ENCODE peak calls at places on chromosomes 4 and X, in five cellular contexts. K is K562, E is ascending aorta, H is AG04450, Y is mucosa of descending colon. V is an unnamed sample.

GRCh38 chrX:43731086-43731485 is 75.0 kb downstream of the MAOA start:
- DNase-seq in K (no peak), E (no peak), H (no peak), Y (no peak), V (no peak)

GRCh38 chr4:125314676-125315570 is at the start of gene FAT4:
- DNase-seq in K (peak; percentile 35), E (peak; percentile 83), H (peak; percentile 97), Y (peak; percentile 86), V (peak; percentile 70)

GRCh38 chr4:54879576-54879975 is 221.8 kb downstream of the KIT start:
- DNase-seq in K (no peak), E (no peak), H (no peak), Y (no peak), V (no peak)

GRCh38 chr4:176303938-176304337 is 15.8 kb upstream of the SPCS3 start:
- DNase-seq in K (no peak), E (no peak), H (no peak), Y (no peak), V (no peak)

GRCh38 chrX:151973851-151974335 is 583 bp downstream of the GABRE start:
- DNase-seq in K (peak; percentile 38), E (no peak), H (no peak), Y (peak; percentile 53), V (no peak)

GRCh38 chr4:105060628-105061027 is 86.0 kb upstream of the TET2 start:
- DNase-seq in K (no peak), E (no peak), H (no peak), Y (no peak), V (no peak)

GRCh38 chrX:94256396-94256795 is 582.4 kb downstream of the FAM133A start:
- DNase-seq in K (no peak), E (no peak), H (no peak), Y (no peak), V (no peak)

GRCh38 chrX:55210931-55211677 is 9.0 kb upstream of the PAGE5 start:
- DNase-seq in K (no peak), E (no peak), H (no peak), Y (no peak), V (no peak)

GRCh38 chrX:120768681-120769080 is 107.0 kb downstream of the CT47B1 start:
- DNase-seq in K (no peak), E (no peak), H (no peak), Y (no peak), V (no peak)

GRCh38 chr4:88006956-88007303 is 505 bp upstream of the PKD2 start:
- DNase-seq in K (no peak), E (no peak), H (no peak), Y (no peak), V (no peak)

GRCh38 chr4:169407217-169407845 is 136.6 kb upstream of the SH3RF1 start:
- DNase-seq in K (no peak), E (no peak), H (no peak), Y (no peak), V (no peak)

GRCh38 chr4:26763649-26764048 is 97.0 kb upstream of the STIM2 start:
- DNase-seq in K (no peak), E (no peak), H (no peak), Y (no peak), V (no peak)

GRCh38 chrX:22950278-22951266 is 49.2 kb upstream of the DDX53 start:
- DNase-seq in K (no peak), E (no peak), H (peak; percentile 57), Y (no peak), V (peak; percentile 54)

GRCh38 chr4:123619895-123620294 is 223.3 kb downstream of the SPRY1 start:
- DNase-seq in K (no peak), E (no peak), H (no peak), Y (no peak), V (no peak)

GRCh38 chr4:8682725-8683124 is 90.2 kb downstream of the CPZ start:
- DNase-seq in K (no peak), E (no peak), H (no peak), Y (no peak), V (no peak)

GRCh38 chr4:148445903-148446261 is 3.7 kb upstream of the NR3C2 start:
- DNase-seq in K (no peak), E (no peak), H (no peak), Y (no peak), V (no peak)

GRCh38 chr4:146814736-146815135 is 130.9 kb downstream of the TTC29 start:
- DNase-seq in K (no peak), E (no peak), H (no peak), Y (no peak), V (no peak)

GRCh38 chrX:46687619-46688018 is 71.3 kb downstream of the SLC9A7 start:
- DNase-seq in K (no peak), E (no peak), H (no peak), Y (no peak), V (no peak)

GRCh38 chr4:168162604-168163003 is 70.3 kb downstream of the ANXA10 start:
- DNase-seq in K (no peak), E (no peak), H (no peak), Y (no peak), V (no peak)

GRCh38 chrX:24657671-24658410 is 10.7 kb upstream of the PCYT1B start:
- DNase-seq in K (no peak), E (no peak), H (no peak), Y (no peak), V (no peak)

GRCh38 chr4:41069268-41069667 is 145.1 kb downstream of the APBB2 start:
- DNase-seq in K (no peak), E (no peak), H (no peak), Y (no peak), V (no peak)

GRCh38 chrX:132071260-132071659 is 48.2 kb downstream of the STK26 start:
- DNase-seq in K (peak; percentile 14), E (no peak), H (no peak), Y (no peak), V (no peak)

GRCh38 chrX:68699960-68700746 is 52.7 kb downstream of the STARD8 start:
- DNase-seq in K (peak; percentile 69), E (no peak), H (no peak), Y (no peak), V (no peak)

GRCh38 chr4:1274871-1275270 is 14.8 kb upstream of the MAEA start:
- DNase-seq in K (no peak), E (no peak), H (no peak), Y (no peak), V (no peak)

GRCh38 chr4:5368426-5368825 is 317.1 kb downstream of the STK32B start:
- DNase-seq in K (no peak), E (no peak), H (no peak), Y (no peak), V (no peak)

GRCh38 chrX:47176101-47176740 is 17.4 kb upstream of the UBA1 start:
- DNase-seq in K (no peak), E (no peak), H (no peak), Y (no peak), V (no peak)

GRCh38 chr4:181756451-181756850 is 486.8 kb upstream of the TENM3 start:
- DNase-seq in K (no peak), E (no peak), H (no peak), Y (no peak), V (no peak)

GRCh38 chr4:1191621-1192020 is 19.2 kb upstream of the SPON2 start:
- DNase-seq in K (no peak), E (no peak), H (no peak), Y (peak; percentile 54), V (no peak)

GRCh38 chrX:39718951-39719350 is 378.8 kb downstream of the BCOR start:
- DNase-seq in K (no peak), E (no peak), H (no peak), Y (no peak), V (no peak)

GRCh38 chr4:186936496-186937375 is 213.1 kb upstream of the FAT1 start:
- DNase-seq in K (no peak), E (no peak), H (no peak), Y (no peak), V (peak; percentile 96)

GRCh38 chr4:7291372-7292135 is 99.2 kb downstream of the SORCS2 start:
- DNase-seq in K (no peak), E (no peak), H (no peak), Y (peak; percentile 53), V (peak; percentile 53)

DNA sequence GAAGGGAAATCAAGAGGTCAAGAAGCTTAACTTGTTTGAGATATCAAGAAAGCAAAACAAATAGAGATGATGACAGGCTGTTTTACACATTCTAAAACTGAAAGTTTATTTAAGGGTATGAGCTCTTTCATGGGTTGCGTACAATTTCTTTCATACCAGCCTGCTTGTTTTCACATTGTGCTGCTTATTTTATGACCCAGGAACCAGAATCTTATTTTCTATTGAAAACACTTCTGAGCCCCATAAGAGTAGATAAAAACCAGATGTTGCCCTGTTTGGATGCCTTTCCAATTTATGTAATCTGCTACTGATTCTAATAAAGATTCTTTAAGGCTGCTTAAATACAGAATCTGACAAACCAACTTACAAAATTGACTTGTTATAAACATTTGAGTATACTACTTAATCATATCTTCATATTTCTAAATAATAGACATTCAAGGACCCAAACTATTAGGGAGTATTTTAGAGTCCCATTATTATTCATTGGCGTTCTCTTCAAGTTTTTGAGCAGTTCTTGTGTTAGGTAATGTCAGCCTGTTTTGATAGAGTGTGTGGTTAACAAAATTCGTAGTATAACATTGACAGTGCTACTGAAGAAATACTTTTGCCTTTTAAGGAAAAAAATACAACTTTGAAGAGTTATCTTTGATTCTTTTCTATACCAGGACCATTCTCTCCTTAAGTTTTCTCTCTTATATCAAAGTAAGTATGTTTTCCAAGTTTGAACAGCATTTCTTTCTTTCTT is 74.4 kb downstream of the PDLIM5 start:
- DNase-seq in K (no peak), E (no peak), H (no peak), Y (no peak), V (no peak)
- H3K4me3 ChIP-seq in K (no peak overlapping the region), E (peak overlapping the region; percentile 19), H (no peak overlapping the region), Y (no peak overlapping the region), V (no peak overlapping the region)

GRCh38 chrX:143669395-143669794 is 33.5 kb upstream of the SLITRK4 start:
- DNase-seq in K (no peak), E (no peak), H (no peak), Y (no peak), V (no peak)
- TF ChIP-seq CTCF in K (no peak), E (no peak), H (no peak), Y (no peak), V (peak; percentile 50)

GRCh38 chr4:75727073-75727472 is 2.7 kb downstream of the USO1 start:
- DNase-seq in K (no peak), E (no peak), H (no peak), Y (no peak), V (no peak)
- H3K4me3 ChIP-seq in K (no peak overlapping the region), E (peak overlapping the region; percentile 84), H (peak overlapping the region; percentile 99), Y (no peak overlapping the region), V (peak overlapping the region; percentile 96)

GRCh38 chr4:100421356-100421978 is 96.4 kb downstream of the EMCN start:
- DNase-seq in K (no peak), E (no peak), H (no peak), Y (no peak), V (no peak)
- TF ChIP-seq CTCF in K (no peak), E (peak; percentile 49), H (peak; percentile 39), Y (no peak), V (peak; percentile 67)

DNA sequence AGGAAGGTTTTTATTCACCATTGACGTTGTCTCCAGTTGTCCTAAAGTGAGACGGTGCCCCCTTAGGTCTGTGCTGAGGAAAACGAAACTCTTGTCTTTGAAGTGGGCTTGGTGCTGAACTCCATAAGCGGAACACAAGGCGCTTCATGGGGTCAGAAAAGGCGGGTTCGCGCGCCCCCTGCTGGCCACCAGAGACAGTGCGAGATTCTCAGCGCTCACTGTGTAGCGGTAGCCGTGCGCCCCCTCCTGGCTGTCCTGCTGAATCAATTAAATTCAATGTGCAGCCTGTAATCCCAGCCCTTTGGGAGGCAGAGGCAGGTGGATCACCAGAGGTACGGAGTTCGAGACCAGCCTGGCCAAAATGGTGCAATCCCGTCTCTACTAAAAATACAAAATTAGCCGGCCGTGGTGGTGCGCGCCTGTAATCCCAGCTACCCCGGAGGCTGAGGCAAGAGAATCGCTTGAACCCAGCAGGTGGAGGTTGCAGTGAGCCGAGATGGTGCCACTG is 64.1 kb downstream of the RLIM start:
- DNase-seq in K (peak; percentile 55), E (peak; percentile 25), H (peak; percentile 41), Y (peak; percentile 84), V (no peak)
- H3K4me3 ChIP-seq in K (no peak overlapping the region), E (no peak overlapping the region), H (peak overlapping the region; percentile 33), Y (no peak overlapping the region), V (no peak overlapping the region)